ENCODE peak calls at places on chromosomes 13 and 19, in four cellular contexts. O, R, U and N are unnamed samples.

GRCh38 chr13:35474551-35474950 is 1.9 kb downstream of the MAB21L1 start:
- DNase-seq in O (no peak), R (no peak), U (peak; percentile 50), N (no peak)

GRCh38 chr13:99384468-99384867 is 77.3 kb upstream of the GPR183 start:
- DNase-seq in O (no peak), R (no peak), U (no peak), N (no peak)

GRCh38 chr13:40986328-40986856 is 32.7 kb downstream of the ELF1 start:
- DNase-seq in O (no peak), R (peak; percentile 76), U (peak; percentile 48), N (no peak)

GRCh38 chr13:74715718-74716117 is 581.5 kb upstream of the KLF12 start:
- DNase-seq in O (no peak), R (no peak), U (peak; percentile 25), N (no peak)

GRCh38 chr13:19818223-19818842 is 35.6 kb upstream of the PSPC1 start:
- DNase-seq in O (peak; percentile 85), R (no peak), U (peak; percentile 11), N (no peak)

GRCh38 chr13:82477436-82477835 is 1404.8 kb downstream of the SLITRK1 start:
- DNase-seq in O (no peak), R (no peak), U (no peak), N (no peak)

GRCh38 chr19:3336680-3337523 is 29.5 kb upstream of the NFIC start:
- DNase-seq in O (peak; percentile 97), R (peak; percentile 48), U (peak; percentile 83), N (peak; percentile 18)

GRCh38 chr13:36212789-36213188 is 1.6 kb downstream of the SOHLH2 start:
- DNase-seq in O (no peak), R (no peak), U (no peak), N (no peak)

DNA sequence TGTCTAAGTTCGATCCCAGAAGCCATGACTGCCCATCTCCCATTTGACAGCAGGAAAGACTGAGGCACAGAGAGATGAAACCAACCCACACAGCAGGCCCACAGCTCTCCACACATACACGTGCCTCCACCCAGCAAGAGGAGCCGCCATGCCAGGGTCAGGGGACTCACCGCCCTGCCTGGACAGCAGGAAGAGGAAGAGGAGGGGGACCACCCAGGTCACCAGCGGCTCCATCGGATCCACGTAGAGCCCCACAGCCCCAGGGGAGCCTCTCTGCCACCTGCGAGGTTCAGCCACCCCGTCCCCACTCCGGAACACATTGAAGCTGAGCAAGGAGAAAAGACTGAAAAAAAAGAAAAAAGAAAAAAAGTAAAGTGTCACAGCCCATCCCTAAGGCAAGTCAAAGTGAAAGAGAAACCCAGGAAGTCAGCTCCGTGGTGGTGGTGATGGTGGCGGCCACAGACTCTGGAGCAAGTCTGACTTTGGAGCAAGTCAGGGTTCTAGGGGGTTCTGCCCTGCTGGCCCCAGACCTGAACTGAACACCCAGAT is at the start of gene IL12RB1:
- DNase-seq in O (no peak), R (no peak), U (no peak), N (no peak)
- H3K4me3 ChIP-seq in O (no peak within 1 kb of the TSS), R (peak within 1 kb of the TSS; percentile 24), U (no peak within 1 kb of the TSS), N (peak within 1 kb of the TSS; percentile 22)

GRCh38 chr19:35004517-35005255 is 4.6 kb downstream of the GRAMD1A start:
- DNase-seq in O (no peak), R (no peak), U (no peak), N (no peak)
- H3K4me3 ChIP-seq in O (no peak overlapping the region), R (no peak overlapping the region), U (no peak overlapping the region), N (no peak overlapping the region)

DNA sequence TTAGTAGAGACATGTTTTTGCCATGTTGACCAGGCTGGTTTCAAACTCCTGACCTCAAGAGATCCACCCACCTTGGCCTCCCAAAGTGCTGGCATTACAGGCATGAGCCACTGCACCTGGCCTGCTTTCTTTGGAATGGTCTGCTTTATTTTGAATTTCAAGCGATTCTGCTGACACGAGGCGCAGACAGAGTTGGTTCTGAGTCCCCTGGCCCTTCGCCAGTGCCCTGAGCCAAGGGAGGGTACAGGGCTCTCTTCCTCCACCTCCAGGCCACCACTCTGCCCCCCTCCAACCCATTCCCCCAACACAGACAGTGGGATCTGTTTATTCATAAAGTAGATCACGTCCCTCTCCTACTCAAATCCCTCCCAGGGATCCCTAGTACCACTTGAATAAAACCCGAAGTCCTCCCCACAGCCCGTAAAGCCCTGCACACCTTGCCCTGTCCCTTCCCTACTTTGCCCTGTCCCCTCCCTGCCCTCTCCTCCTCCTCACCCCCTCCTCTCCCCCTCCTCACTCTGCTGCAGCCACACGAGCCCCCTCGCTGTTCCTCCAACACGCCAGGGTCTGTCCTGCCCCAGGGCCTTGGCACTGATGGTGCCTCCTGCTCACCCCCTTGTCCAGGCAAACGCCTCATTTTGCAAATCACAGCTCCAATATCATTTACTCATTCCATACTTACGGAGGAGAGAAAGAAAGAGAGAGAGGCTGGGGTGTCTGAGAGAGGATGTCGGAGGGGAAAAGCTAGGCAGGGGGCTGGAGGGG is 22.4 kb downstream of the ZNRF4 start:
- DNase-seq in O (no peak), R (no peak), U (no peak), N (no peak)
- H3K4me3 ChIP-seq in O (no peak overlapping the region), R (no peak overlapping the region), U (no peak overlapping the region), N (no peak overlapping the region)

GRCh38 chr19:38812841-38813320 is at the start of gene LGALS4:
- DNase-seq in O (no peak), R (no peak), U (no peak), N (no peak)
- H3K4me3 ChIP-seq in O (no peak within 1 kb of the TSS), R (no peak within 1 kb of the TSS), U (no peak within 1 kb of the TSS), N (no peak within 1 kb of the TSS)

GRCh38 chr19:8512991-8513686 is 828 bp downstream of the ZNF414 start:
- DNase-seq in O (no peak), R (no peak), U (no peak), N (no peak)

GRCh38 chr19:8512115-8512967 is 1.6 kb downstream of the ZNF414 start:
- DNase-seq in O (no peak), R (no peak), U (peak; percentile 31), N (no peak)

GRCh38 chr19:8511573-8512101 is 2.3 kb downstream of the ZNF414 start:
- DNase-seq in O (no peak), R (no peak), U (no peak), N (no peak)

GRCh38 chr19:8513687-8514504 is at the start of gene ZNF414:
- DNase-seq in O (peak; percentile 99), R (peak; percentile 95), U (peak; percentile 95), N (peak; percentile 92)

GRCh38 chr19:8510589-8511115 is 3.3 kb downstream of the ZNF414 start:
- DNase-seq in O (no peak), R (no peak), U (no peak), N (no peak)
- H3K4me3 ChIP-seq in O (no peak overlapping the region), R (no peak overlapping the region), U (no peak overlapping the region), N (no peak overlapping the region)

GRCh38 chr19:15293751-15294505 is 38.4 kb downstream of the BRD4 start:
- DNase-seq in O (no peak), R (peak; percentile 66), U (peak; percentile 58), N (peak; percentile 30)
- H3K4me3 ChIP-seq in O (no peak overlapping the region), R (no peak overlapping the region), U (no peak overlapping the region), N (no peak overlapping the region)